ENCODE peak calls at places on chromosomes 6 and 20, in eight cellular contexts. L is WTC11, O is BJ, Y is body of pancreas, H is heart left ventricle, U is cardiac fibroblast, M is type B pancreatic cell, V is endothelial cell of umbilical vein. D is an unnamed sample.

GRCh38 chr6:130033999-130034814 is 15.8 kb downstream of the L3MBTL3 start:
- DNase-seq in L (no peak), O (peak), Y (no peak), H (no peak), U (peak), M (no peak), V (peak), D (no peak)

GRCh38 chr6:26056583-26057350 is 30.5 kb upstream of the HFE start:
- DNase-seq in L (no peak), O (no peak), Y (peak), H (no peak), U (peak), M (no peak), V (peak), D (no peak)

GRCh38 chr6:165551828-165552227 is 111.2 kb downstream of the PDE10A start:
- DNase-seq in L (no peak), O (no peak), Y (no peak), H (no peak), U (no peak), M (no peak), V (no peak), D (no peak)

GRCh38 chr6:110714143-110714542 is 101.1 kb downstream of the CDK19 start:
- DNase-seq in L (no peak), O (no peak), Y (no peak), H (no peak), U (no peak), M (no peak), V (no peak), D (peak)

GRCh38 chr20:221258-221830 is 5.7 kb upstream of the DEFB129 start:
- DNase-seq in L (no peak), O (no peak), Y (no peak), H (no peak), U (no peak), M (no peak), V (no peak), D (no peak)

GRCh38 chr6:121430514-121431460 is 4.7 kb upstream of the GJA1 start:
- DNase-seq in L (no peak), O (no peak), Y (no peak), H (no peak), U (peak), M (no peak), V (peak), D (peak)

GRCh38 chr20:5621305-5621704 is 128.9 kb upstream of the SHLD1 start:
- DNase-seq in L (no peak), O (no peak), Y (peak), H (no peak), U (peak), M (no peak), V (peak), D (no peak)

GRCh38 chr6:12472601-12473038 is 182.5 kb downstream of the EDN1 start:
- DNase-seq in L (no peak), O (peak), Y (peak), H (no peak), U (peak), M (no peak), V (no peak), D (peak)

GRCh38 chr20:23146111-23146640 is 60.1 kb upstream of the CD93 start:
- DNase-seq in L (no peak), O (no peak), Y (no peak), H (no peak), U (no peak), M (no peak), V (no peak), D (no peak)

GRCh38 chr6:37354526-37355384 is 972 bp downstream of the RNF8 start:
- DNase-seq in L (peak), O (no peak), Y (peak), H (no peak), U (peak), M (no peak), V (no peak), D (peak)

GRCh38 chr20:35174458-35175216 is 2.8 kb downstream of the PROCR start:
- DNase-seq in L (peak), O (no peak), Y (peak), H (no peak), U (no peak), M (no peak), V (peak), D (no peak)

GRCh38 chr20:45392733-45393132 is 14.6 kb upstream of the TP53TG5 start:
- DNase-seq in L (no peak), O (no peak), Y (no peak), H (no peak), U (no peak), M (no peak), V (no peak), D (no peak)

GRCh38 chr6:170296746-170297576 is 6.1 kb upstream of the DLL1 start:
- DNase-seq in L (no peak), O (no peak), Y (no peak), H (no peak), U (no peak), M (no peak), V (no peak), D (no peak)

GRCh38 chr6:33314515-33314942 is 651 bp upstream of the TAPBP start:
- DNase-seq in L (peak), O (peak), Y (peak), H (peak), U (peak), M (no peak), V (peak), D (no peak)

GRCh38 chr6:149766156-149766768 is 16.7 kb downstream of the PCMT1 start:
- DNase-seq in L (no peak), O (no peak), Y (no peak), H (no peak), U (peak), M (no peak), V (peak), D (peak)

GRCh38 chr6:113420290-113420689 is 436.9 kb upstream of the MARCKS start:
- DNase-seq in L (no peak), O (no peak), Y (no peak), H (no peak), U (no peak), M (no peak), V (no peak), D (no peak)

GRCh38 chr6:113411006-113411405 is 446.1 kb upstream of the MARCKS start:
- DNase-seq in L (no peak), O (no peak), Y (no peak), H (no peak), U (no peak), M (no peak), V (no peak), D (no peak)

GRCh38 chr6:113416166-113416565 is 441.0 kb upstream of the MARCKS start:
- DNase-seq in L (no peak), O (no peak), Y (no peak), H (no peak), U (peak), M (no peak), V (no peak), D (no peak)

GRCh38 chr6:113412589-113413367 is 444.4 kb upstream of the MARCKS start:
- DNase-seq in L (no peak), O (no peak), Y (no peak), H (no peak), U (no peak), M (no peak), V (peak), D (no peak)

GRCh38 chr6:113414511-113414910 is 442.6 kb upstream of the MARCKS start:
- DNase-seq in L (no peak), O (no peak), Y (peak), H (no peak), U (peak), M (no peak), V (peak), D (no peak)
- TF ChIP-seq CTCF in L (no peak), O (peak), Y (peak), H (peak), U (peak), M (peak), V (peak), D (peak)

DNA sequence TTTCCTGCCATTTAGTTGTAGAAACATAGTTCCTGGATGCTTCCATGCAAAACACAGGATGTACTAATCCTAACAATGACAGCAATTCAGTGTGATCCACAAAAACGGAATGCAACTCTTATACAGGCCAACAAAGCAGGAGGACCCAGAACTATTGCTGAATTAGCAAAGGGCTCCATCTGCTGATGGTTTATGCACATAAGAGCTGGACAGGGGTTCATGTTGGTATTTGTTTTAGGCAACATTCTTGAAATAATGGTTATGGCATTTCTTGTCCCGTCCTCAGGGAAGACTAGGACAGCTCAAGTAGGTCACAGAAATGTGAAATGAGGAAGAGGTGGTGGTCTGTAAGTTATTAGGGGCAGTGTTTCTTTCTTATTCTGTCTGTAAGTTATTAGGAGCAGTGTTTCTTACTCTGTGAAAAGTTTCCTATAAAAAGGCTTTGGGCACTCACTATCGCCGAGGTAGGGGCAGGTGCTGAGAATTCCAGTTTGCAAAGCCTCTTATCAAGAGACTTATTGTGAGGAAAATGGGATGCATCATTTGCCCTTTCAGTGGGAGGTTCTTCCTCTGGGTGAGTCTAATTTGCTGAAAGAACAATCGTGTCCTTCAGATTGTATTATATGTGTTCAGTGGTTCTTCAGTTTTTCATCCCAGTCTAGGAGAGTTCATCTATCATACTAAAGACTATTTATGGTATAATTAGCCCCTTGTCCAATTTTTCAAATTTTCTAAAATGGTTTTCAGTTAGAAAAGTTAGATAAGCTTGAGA is 171.1 kb downstream of the MCHR2 start:
- DNase-seq in L (no peak), O (peak), Y (no peak), H (no peak), U (peak), M (no peak), V (peak), D (peak)
- TF ChIP-seq CTCF in L (no peak), O (peak), Y (peak), H (peak), U (peak), M (peak), V (peak), D (peak)

GRCh38 chr20:11716239-11716944 is 201.3 kb upstream of the BTBD3 start:
- DNase-seq in L (peak), O (peak), Y (no peak), H (no peak), U (peak), M (no peak), V (peak), D (peak)
- TF ChIP-seq CTCF in L (peak), O (peak), Y (no peak), H (no peak), U (peak), M (peak), V (peak), D (peak)

GRCh38 chr20:19815553-19815991 is 57.5 kb downstream of the RIN2 start:
- DNase-seq in L (no peak), O (peak), Y (peak), H (no peak), U (peak), M (no peak), V (peak), D (peak)
- TF ChIP-seq CTCF in L (no peak), O (no peak), Y (no peak), H (no peak), U (no peak), M (no peak), V (no peak), D (peak)